ENCODE peak calls at places on chromosomes 5 and 9, in six cellular contexts. H is uterus, U is IMR-90, J is adrenal gland, C is right lobe of liver, K is prostate gland. D is an unnamed sample.

GRCh38 chr5:170451764-170452365 is 52.0 kb upstream of the KCNIP1 start:
- DNase-seq in H (no peak), U (peak; percentile 8), J (no peak), C (no peak), K (no peak), D (no peak)

GRCh38 chr9:121885345-121885901 is 207.7 kb downstream of the TTLL11 start:
- DNase-seq in K (no peak), H (no peak), C (no peak), U (peak; percentile 86), J (no peak), D (peak; percentile 56)

GRCh38 chr9:75812139-75812538 is 78.3 kb upstream of the PCSK5 start:
- DNase-seq in C (no peak), U (no peak), J (no peak), K (no peak), H (no peak), D (no peak)

GRCh38 chr9:115195889-115196288 is 77.9 kb upstream of the TNC start:
- DNase-seq in J (no peak), C (no peak), U (no peak), H (no peak), K (no peak), D (no peak)

GRCh38 chr5:35120745-35121144 is 73.0 kb upstream of the AGXT2 start:
- DNase-seq in K (no peak), U (peak; percentile 33), H (no peak), J (no peak), C (no peak), D (no peak)

GRCh38 chr9:72205513-72205912 is 56.3 kb downstream of the GDA start:
- DNase-seq in K (no peak), U (no peak), C (no peak), H (no peak), J (no peak), D (no peak)

GRCh38 chr9:33942471-33943083 is 106.1 kb downstream of the UBAP2 start:
- DNase-seq in J (no peak), K (no peak), U (peak; percentile 93), C (no peak), H (no peak), D (no peak)

GRCh38 chr5:159223469-159223868 is 14.1 kb upstream of the RNF145 start:
- DNase-seq in H (no peak), J (no peak), U (no peak), K (no peak), C (no peak), D (no peak)

GRCh38 chr5:173903396-173904140 is 15.4 kb downstream of the CPEB4 start:
- DNase-seq in U (no peak), K (no peak), H (no peak), J (no peak), C (no peak), D (no peak)

GRCh38 chr9:116027096-116027495 is 126.5 kb upstream of the PAPPA start:
- DNase-seq in U (peak; percentile 45), J (no peak), H (no peak), K (no peak), C (no peak), D (no peak)

GRCh38 chr5:141680751-141681201 is 1.3 kb downstream of the ARAP3 start:
- DNase-seq in H (no peak), C (no peak), U (peak; percentile 41), J (peak; percentile 50), K (no peak), D (peak; percentile 87)

GRCh38 chr9:94164756-94165549 is 80.7 kb downstream of the PTPDC1 start:
- DNase-seq in U (no peak), H (no peak), J (no peak), K (no peak), C (no peak), D (no peak)

GRCh38 chr5:172771439-172772111 is 580 bp upstream of the DUSP1 start:
- DNase-seq in U (no peak), H (no peak), J (no peak), C (no peak), K (no peak), D (no peak)

GRCh38 chr5:69374911-69375446 is 5.4 kb downstream of the RAD17 start:
- DNase-seq in K (no peak), J (no peak), U (no peak), H (no peak), C (no peak), D (no peak)

GRCh38 chr9:134268308-134268724 is 57.9 kb upstream of the RXRA start:
- DNase-seq in C (no peak), U (peak; percentile 16), H (no peak), K (no peak), J (no peak), D (no peak)

GRCh38 chr9:34524349-34524748 is 1.6 kb upstream of the ENHO start:
- DNase-seq in H (no peak), K (no peak), U (no peak), C (peak; percentile 9), J (no peak), D (no peak)

GRCh38 chr5:134135091-134135655 is 20.7 kb downstream of the TCF7 start:
- DNase-seq in K (no peak), C (peak; percentile 28), U (no peak), H (peak; percentile 3), J (peak; percentile 4), D (no peak)

GRCh38 chr9:21434202-21435014 is 5.8 kb upstream of the IFNA1 start:
- DNase-seq in U (peak; percentile 73), H (no peak), J (peak; percentile 37), C (peak; percentile 52), K (no peak), D (no peak)

GRCh38 chr5:120091376-120091948 is 372.6 kb upstream of the PRR16 start:
- DNase-seq in U (no peak), J (no peak), C (no peak), H (no peak), K (no peak), D (no peak)

GRCh38 chr5:157327771-157328170 is 61.8 kb downstream of the CYFIP2 start:
- DNase-seq in J (no peak), K (no peak), U (no peak), H (no peak), C (no peak), D (no peak)

GRCh38 chr5:7202846-7203245 is 193.1 kb upstream of the ADCY2 start:
- DNase-seq in K (no peak), U (no peak), J (no peak), H (no peak), C (no peak), D (no peak)
- H3K4me3 ChIP-seq in K (no peak overlapping the region), U (no peak overlapping the region), J (no peak overlapping the region), H (no peak overlapping the region), C (no peak overlapping the region), D (no peak overlapping the region)

GRCh38 chr5:44808435-44809214 is at the start of gene MRPS30:
- DNase-seq in J (peak; percentile 97), K (peak; percentile 97), U (peak; percentile 99), H (peak; percentile 89), C (peak; percentile 96), D (peak; percentile 97)
- TF ChIP-seq CTCF in J (peak; percentile 28), K (peak; percentile 36), U (peak; percentile 40), H (peak; percentile 46), C (no peak), D (no peak)

DNA sequence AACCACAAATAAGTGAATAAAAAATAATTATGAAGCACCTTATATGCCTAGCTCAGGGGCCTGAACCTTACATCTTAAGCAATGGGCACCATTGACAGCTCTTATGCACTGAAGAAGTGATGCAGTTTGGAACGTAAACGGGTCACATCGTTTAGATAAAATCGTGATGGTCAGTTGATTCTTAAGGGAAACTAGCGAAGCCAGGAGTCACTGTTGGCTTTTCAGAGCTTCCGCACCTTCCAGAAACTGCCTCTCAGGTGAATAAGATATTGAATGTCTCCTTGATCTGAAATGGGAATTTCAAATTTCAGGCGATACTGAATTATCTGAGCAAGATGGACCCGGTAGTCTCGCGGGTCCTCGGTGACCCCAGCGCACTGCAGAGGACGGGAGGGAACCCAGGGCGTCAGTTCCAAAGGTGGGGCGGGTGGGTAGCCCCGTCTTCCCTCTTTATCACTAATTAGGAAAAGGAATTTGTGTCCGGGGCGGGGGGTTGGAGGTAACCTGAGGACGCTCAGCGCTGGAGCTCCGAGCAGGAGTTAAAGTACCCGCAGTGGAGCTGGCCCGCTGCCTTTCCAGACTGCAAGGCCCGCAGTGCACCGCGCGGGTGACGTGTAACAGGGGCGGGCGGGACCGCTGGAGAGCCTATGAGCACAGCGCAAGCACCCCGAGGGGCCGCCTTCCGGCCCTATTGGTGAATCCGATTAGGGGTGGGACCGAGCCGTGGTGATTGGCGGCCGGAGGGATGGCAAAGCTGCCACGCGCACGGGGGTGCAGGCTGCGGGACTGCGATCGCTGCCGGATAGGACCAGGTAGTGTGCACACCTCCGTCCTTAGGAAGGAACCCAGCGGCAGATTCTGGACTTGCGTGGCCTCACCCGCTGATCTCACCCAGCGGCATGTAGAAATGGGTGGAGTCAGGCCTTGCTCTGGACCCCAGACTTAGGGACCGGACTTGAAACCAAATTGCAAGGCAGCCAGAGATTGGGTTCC is 19.7 kb upstream of the GARNL3 start:
- DNase-seq in C (peak; percentile 99), J (peak; percentile 99), H (peak; percentile 96), U (peak; percentile 92), K (peak; percentile 97), D (peak; percentile 96)
- TF ChIP-seq POLR2A in C (peak; percentile 67), J (no peak), H (peak; percentile 60), U (peak; percentile 46), K (peak; percentile 55), D (no peak)

GRCh38 chr5:124751031-124751430 is 4.6 kb upstream of the ZNF608 start:
- DNase-seq in U (no peak), H (no peak), C (no peak), K (no peak), J (no peak), D (no peak)

GRCh38 chr5:124748687-124749594 is 2.5 kb upstream of the ZNF608 start:
- DNase-seq in K (peak; percentile 93), J (peak; percentile 85), C (peak; percentile 85), U (peak; percentile 91), H (peak; percentile 61), D (peak; percentile 80)

GRCh38 chr5:124755565-124755964 is 9.1 kb upstream of the ZNF608 start:
- DNase-seq in J (no peak), U (no peak), H (no peak), K (no peak), C (no peak), D (no peak)

GRCh38 chr5:124752854-124753720 is 6.6 kb upstream of the ZNF608 start:
- DNase-seq in U (no peak), C (no peak), K (no peak), J (no peak), H (no peak), D (no peak)

DNA sequence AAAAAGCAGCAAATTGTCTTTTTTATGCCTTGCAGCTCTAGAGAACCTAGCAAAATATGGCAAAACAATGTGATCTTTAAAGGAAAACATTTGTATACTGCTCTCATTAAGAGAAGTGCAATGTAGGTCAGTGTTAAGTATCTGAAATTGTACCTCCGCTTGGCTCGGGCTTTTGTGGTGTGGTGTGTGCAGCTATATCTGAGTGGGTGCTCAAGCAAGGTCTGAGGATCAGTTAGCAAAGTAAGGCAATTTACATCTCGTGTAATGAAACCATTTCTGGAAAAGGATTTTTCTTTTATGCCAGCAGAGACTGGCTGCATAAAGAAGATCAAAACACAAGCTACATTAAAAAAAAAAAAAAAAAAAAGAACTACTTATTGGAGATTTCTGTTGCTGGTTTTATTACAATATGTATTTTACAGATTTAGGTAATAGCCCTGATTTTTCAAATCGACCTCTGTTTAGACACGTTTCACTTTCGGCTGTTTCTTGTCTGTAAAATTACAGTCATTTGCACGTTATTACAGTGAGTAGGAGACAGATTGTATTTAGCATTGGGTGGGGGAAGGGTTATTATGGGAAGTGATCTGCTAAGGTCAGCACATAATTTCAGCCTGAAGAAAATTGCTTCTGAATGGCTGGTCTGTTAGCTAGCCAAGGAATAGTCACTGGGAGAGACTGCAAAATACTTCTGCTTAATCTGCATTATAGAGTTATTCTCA is 7.9 kb upstream of the ZNF608 start:
- DNase-seq in H (no peak), J (no peak), U (no peak), K (no peak), C (no peak), D (no peak)
- H3K4me3 ChIP-seq in H (no peak overlapping the region), J (no peak overlapping the region), U (no peak overlapping the region), K (no peak overlapping the region), C (no peak overlapping the region), D (no peak overlapping the region)

D was measured in lower leg skin.